ENCODE peak calls at places on chromosome 15, in ten cellular contexts. I is astrocyte of the spinal cord, M is mesothelial cell of epicardium, D is AG04450, K is astrocyte of the cerebellum, R is left ventricle myocardium inferior, Z is OCI-LY7, U is nephron progenitor cell, O is progenitor cell of endocrine pancreas, P is tibial nerve. L is an unnamed sample.

GRCh38 chr15:76060098-76060989 is 559 bp downstream of the TMEM266 start:
- DNase-seq in D (no peak), Z (no peak), P (no peak), R (no peak), K (no peak), M (no peak), I (no peak), U (no peak), O (no peak), L (no peak)

GRCh38 chr15:79432345-79433311 is 492 bp downstream of the MINAR1 start:
- DNase-seq in U (peak), M (no peak), Z (no peak), P (no peak), D (no peak), K (no peak), I (no peak), R (no peak), O (no peak), L (no peak)

GRCh38 chr15:49438970-49439631 is 16.1 kb downstream of the FGF7 start:
- DNase-seq in I (no peak), R (peak), O (no peak), D (no peak), Z (peak), M (no peak), K (no peak), U (no peak), P (no peak), L (no peak)

GRCh38 chr15:25719101-25719985 is 143.8 kb downstream of the ATP10A start:
- DNase-seq in O (no peak), K (no peak), Z (no peak), R (no peak), D (no peak), U (no peak), M (no peak), P (no peak), I (no peak), L (no peak)

GRCh38 chr15:22936577-22937472 is 43.3 kb downstream of the CYFIP1 start:
- DNase-seq in Z (peak), P (no peak), D (no peak), U (no peak), O (no peak), M (no peak), R (no peak), I (no peak), K (no peak), L (no peak)

GRCh38 chr15:101459579-101460300 is 29.8 kb downstream of the PCSK6 start:
- DNase-seq in U (no peak), K (no peak), D (no peak), O (no peak), Z (no peak), I (no peak), M (no peak), R (no peak), P (no peak), L (no peak)

GRCh38 chr15:71096676-71097075 is 18.6 kb upstream of the THSD4 start:
- DNase-seq in P (no peak), Z (no peak), R (no peak), M (no peak), U (no peak), D (no peak), I (no peak), O (no peak), K (no peak), L (no peak)

GRCh38 chr15:40285151-40285898 is 2.5 kb upstream of the ANKRD63 start:
- DNase-seq in D (no peak), M (no peak), I (peak), Z (no peak), K (no peak), O (no peak), U (no peak), P (no peak), R (no peak), L (no peak)

GRCh38 chr15:92807971-92808571 is 92.1 kb upstream of the CHD2 start:
- DNase-seq in U (no peak), R (no peak), K (no peak), M (no peak), D (no peak), P (peak), O (no peak), Z (peak), I (peak), L (no peak)

GRCh38 chr15:73767794-73768501 is 14.8 kb upstream of the INSYN1 start:
- DNase-seq in R (no peak), D (no peak), I (no peak), O (no peak), U (no peak), M (no peak), Z (no peak), P (no peak), K (no peak), L (no peak)

GRCh38 chr15:40256642-40257235 is 17.9 kb downstream of the PAK6 start:
- DNase-seq in M (no peak), R (no peak), K (no peak), D (no peak), Z (no peak), U (no peak), P (no peak), I (peak), O (no peak), L (no peak)

GRCh38 chr15:78437107-78437761 is 782 bp upstream of the IREB2 start:
- DNase-seq in I (peak), P (no peak), Z (peak), K (no peak), D (no peak), M (no peak), O (no peak), R (no peak), U (no peak), L (no peak)

GRCh38 chr15:36880226-36880912 is 220.0 kb downstream of the MEIS2 start:
- DNase-seq in M (peak), O (peak), D (no peak), K (no peak), U (peak), R (no peak), Z (no peak), P (no peak), I (no peak), L (no peak)

GRCh38 chr15:100897873-100898490 is 18.4 kb downstream of the ALDH1A3 start:
- DNase-seq in M (no peak), K (no peak), I (no peak), D (no peak), P (no peak), O (no peak), Z (no peak), R (no peak), U (no peak), L (no peak)

GRCh38 chr15:76006136-76006778 is 6.0 kb downstream of the NRG4 start:
- DNase-seq in U (no peak), I (no peak), O (no peak), D (no peak), Z (no peak), P (peak), K (peak), R (no peak), M (no peak), L (no peak)

GRCh38 chr15:100094127-100094510 is 247.7 kb downstream of the ADAMTS17 start:
- DNase-seq in Z (no peak), I (no peak), P (no peak), K (no peak), M (no peak), O (no peak), R (no peak), U (no peak), D (no peak), L (no peak)

GRCh38 chr15:93072440-93073394 is 16.3 kb downstream of the RGMA start:
- DNase-seq in K (peak), M (peak), I (peak), P (peak), R (peak), O (peak), D (no peak), U (peak), Z (no peak), L (peak)

GRCh38 chr15:95300958-95301357 is 1029.5 kb upstream of the NR2F2 start:
- DNase-seq in M (no peak), U (no peak), Z (no peak), R (no peak), O (no peak), K (no peak), I (no peak), D (no peak), P (no peak), L (no peak)

GRCh38 chr15:51907136-51907862 is 64.3 kb downstream of the LEO1 start:
- DNase-seq in R (no peak), I (peak), O (no peak), D (no peak), P (no peak), Z (no peak), K (no peak), M (no peak), U (no peak), L (no peak)
- TF ChIP-seq CTCF in R (no peak), I (no peak), O (peak), D (no peak), P (no peak), Z (peak), K (peak), M (no peak), U (no peak), L (no peak)

GRCh38 chr15:66722757-66723540 is 20.9 kb downstream of the SMAD6 start:
- DNase-seq in Z (no peak), U (no peak), O (no peak), R (no peak), D (no peak), K (no peak), M (no peak), P (no peak), I (no peak), L (no peak)
- TF ChIP-seq CTCF in Z (no peak), U (no peak), O (no peak), R (no peak), D (no peak), K (no peak), M (no peak), P (no peak), I (no peak), L (no peak)

GRCh38 chr15:62925875-62926274 is 116.7 kb upstream of the TPM1 start:
- DNase-seq in U (no peak), M (no peak), O (no peak), R (no peak), P (no peak), I (no peak), D (no peak), Z (no peak), K (no peak), L (no peak)

GRCh38 chr15:62931650-62932049 is 110.9 kb upstream of the TPM1 start:
- DNase-seq in U (no peak), M (no peak), O (no peak), R (no peak), Z (no peak), K (no peak), P (no peak), I (no peak), D (no peak), L (no peak)

GRCh38 chr15:62927196-62927595 is 115.4 kb upstream of the TPM1 start:
- DNase-seq in O (no peak), U (no peak), Z (no peak), P (no peak), R (no peak), K (no peak), M (no peak), D (no peak), I (no peak), L (no peak)

GRCh38 chr15:62928996-62929350 is 113.6 kb upstream of the TPM1 start:
- DNase-seq in Z (no peak), M (no peak), U (no peak), O (no peak), K (peak), I (peak), D (peak), P (no peak), R (no peak), L (no peak)

DNA sequence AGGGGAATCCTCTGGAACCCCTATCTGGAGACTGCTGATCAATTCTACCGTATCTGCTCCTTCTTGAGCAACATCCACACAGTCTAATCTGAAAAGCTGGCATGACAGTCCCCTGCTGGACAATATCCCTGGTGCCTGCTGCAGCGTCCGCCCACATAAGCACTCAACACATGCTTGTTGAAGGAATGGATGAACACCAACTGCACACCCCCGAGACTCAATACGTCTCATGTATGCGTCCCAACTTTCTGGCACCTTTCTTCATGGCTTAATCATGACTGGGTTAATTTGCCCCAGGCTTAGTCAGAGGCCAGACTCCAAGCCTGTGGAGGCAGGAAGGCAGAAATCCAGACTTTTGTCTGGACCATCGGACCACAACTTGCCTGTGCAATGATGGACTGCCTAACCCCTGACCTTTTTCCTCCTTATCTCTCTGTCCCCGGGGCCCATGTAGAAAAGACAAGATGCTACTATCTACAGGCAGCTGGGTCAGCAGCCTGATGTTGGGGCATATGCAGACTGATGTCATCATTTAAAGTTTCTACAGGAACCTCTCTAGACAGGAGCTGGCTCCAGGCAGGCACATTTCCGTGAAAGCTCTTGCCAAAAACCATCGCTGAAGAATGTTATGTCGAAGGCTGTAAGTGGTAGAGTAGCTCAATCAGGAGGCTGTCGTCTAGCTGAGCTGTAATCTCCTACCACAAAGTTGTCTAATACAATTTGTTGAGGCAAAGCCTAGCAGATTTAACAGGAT is 114.1 kb upstream of the TPM1 start:
- DNase-seq in M (no peak), O (no peak), U (no peak), R (no peak), Z (no peak), P (no peak), K (peak), I (peak), D (peak), L (peak)
- TF ChIP-seq CTCF in M (no peak), O (peak), U (no peak), R (peak), Z (no peak), P (no peak), K (peak), I (peak), D (peak), L (peak)

GRCh38 chr15:90530250-90531051 is 728 bp downstream of the CRTC3 start:
- DNase-seq in R (peak), U (peak), Z (peak), D (no peak), P (peak), I (peak), K (no peak), O (peak), M (peak), L (no peak)

GRCh38 chr15:90529008-90529368 is 735 bp upstream of the CRTC3 start:
- DNase-seq in O (no peak), M (no peak), Z (no peak), D (no peak), K (no peak), I (no peak), R (no peak), P (no peak), U (no peak), L (no peak)

GRCh38 chr15:90535254-90535653 is 5.5 kb downstream of the CRTC3 start:
- DNase-seq in U (no peak), R (no peak), P (no peak), K (no peak), M (no peak), O (no peak), Z (no peak), D (no peak), I (no peak), L (no peak)

GRCh38 chr15:90531147-90531546 is 1.4 kb downstream of the CRTC3 start:
- DNase-seq in I (no peak), U (no peak), Z (no peak), M (no peak), D (no peak), R (no peak), K (no peak), O (no peak), P (no peak), L (no peak)

DNA sequence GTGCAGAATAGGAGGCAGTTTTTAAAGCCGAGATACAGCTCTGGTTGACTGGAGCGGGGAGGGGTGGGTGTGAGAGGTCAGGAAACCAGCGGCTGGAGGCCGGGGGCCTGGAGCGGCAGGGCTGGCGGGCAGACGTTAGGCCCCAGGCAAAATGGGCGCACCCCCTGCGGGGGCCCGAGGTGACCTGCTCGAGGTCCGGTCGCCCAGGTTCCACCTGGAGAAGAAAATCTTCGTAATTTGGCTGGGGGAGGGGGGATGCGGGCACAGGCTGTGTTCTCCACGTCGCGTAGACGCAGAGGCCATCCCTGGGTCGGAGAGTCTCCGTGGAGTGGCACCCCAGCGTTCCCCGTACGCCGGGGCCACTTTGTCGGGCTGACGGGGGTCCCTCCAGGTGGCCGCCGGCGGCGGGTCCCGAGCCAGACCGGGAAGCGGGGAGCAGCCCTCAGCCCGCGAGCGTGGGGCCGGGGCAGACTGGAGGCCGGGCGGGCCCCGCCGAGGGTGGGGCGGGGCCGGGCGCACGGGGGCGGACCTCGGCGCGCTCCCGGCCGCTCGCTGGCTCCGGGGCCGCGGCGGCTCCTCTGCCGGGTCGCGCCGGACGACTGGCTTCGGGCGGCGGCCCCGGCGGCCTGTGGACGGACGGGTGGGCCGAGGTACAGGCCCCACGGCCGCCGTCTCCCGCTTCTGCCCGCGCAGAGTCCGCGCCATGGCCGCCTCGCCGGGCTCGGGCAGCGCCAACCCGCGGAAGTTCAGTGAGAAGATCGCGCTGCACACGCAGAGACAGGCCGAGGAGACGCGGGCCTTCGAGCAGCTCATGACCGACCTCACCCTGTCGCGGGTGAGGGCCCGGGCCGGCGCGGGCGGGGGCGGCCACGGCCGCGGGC is at the start of gene CRTC3:
- DNase-seq in M (peak), R (peak), K (no peak), U (peak), O (peak), Z (peak), P (no peak), I (peak), D (no peak), L (no peak)
- TF ChIP-seq CTCF in M (no peak), R (no peak), K (peak), U (no peak), O (no peak), Z (no peak), P (no peak), I (peak), D (no peak), L (no peak)

DNA sequence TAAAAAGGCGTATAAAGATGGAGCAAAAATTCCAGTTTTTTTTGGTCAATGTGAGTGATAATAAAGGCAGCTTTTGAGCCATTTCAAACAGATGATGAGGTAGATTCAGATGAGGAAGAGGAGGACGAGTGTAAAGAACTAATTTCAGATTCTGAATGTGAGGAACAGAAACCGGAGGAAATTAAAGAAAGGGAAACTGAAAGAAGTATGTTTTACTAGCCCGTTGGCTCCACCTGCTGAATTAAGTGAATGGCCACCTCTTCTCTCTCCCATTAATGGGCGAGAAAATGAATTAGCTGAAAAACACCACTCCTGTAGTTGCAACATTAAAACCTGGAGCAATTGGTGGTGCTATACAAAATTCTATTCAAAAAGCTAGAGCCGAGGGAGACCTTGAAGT is 55.4 kb downstream of the CYP19A1 start:
- DNase-seq in K (no peak), P (no peak), R (no peak), D (no peak), I (no peak), M (no peak), O (no peak), U (no peak), Z (peak), L (no peak)
- TF ChIP-seq CTCF in K (no peak), P (no peak), R (no peak), D (no peak), I (no peak), M (no peak), O (no peak), U (no peak), Z (peak), L (no peak)

GRCh38 chr15:68389936-68390790 is 41.8 kb downstream of the ITGA11 start:
- DNase-seq in K (no peak), D (peak), I (peak), M (no peak), U (no peak), Z (no peak), R (no peak), O (no peak), P (no peak), L (no peak)

GRCh38 chr15:68391084-68391483 is 40.9 kb downstream of the ITGA11 start:
- DNase-seq in U (no peak), P (no peak), I (no peak), R (no peak), K (no peak), Z (no peak), D (no peak), O (no peak), M (no peak), L (no peak)

GRCh38 chr15:68387288-68388143 is 44.4 kb downstream of the ITGA11 start:
- DNase-seq in R (no peak), K (no peak), U (no peak), O (no peak), M (no peak), I (no peak), D (peak), P (no peak), Z (no peak), L (no peak)

GRCh38 chr15:68386587-68387287 is 45.2 kb downstream of the ITGA11 start:
- DNase-seq in M (no peak), R (no peak), O (no peak), D (no peak), I (no peak), K (no peak), U (no peak), Z (no peak), P (no peak), L (no peak)

DNA sequence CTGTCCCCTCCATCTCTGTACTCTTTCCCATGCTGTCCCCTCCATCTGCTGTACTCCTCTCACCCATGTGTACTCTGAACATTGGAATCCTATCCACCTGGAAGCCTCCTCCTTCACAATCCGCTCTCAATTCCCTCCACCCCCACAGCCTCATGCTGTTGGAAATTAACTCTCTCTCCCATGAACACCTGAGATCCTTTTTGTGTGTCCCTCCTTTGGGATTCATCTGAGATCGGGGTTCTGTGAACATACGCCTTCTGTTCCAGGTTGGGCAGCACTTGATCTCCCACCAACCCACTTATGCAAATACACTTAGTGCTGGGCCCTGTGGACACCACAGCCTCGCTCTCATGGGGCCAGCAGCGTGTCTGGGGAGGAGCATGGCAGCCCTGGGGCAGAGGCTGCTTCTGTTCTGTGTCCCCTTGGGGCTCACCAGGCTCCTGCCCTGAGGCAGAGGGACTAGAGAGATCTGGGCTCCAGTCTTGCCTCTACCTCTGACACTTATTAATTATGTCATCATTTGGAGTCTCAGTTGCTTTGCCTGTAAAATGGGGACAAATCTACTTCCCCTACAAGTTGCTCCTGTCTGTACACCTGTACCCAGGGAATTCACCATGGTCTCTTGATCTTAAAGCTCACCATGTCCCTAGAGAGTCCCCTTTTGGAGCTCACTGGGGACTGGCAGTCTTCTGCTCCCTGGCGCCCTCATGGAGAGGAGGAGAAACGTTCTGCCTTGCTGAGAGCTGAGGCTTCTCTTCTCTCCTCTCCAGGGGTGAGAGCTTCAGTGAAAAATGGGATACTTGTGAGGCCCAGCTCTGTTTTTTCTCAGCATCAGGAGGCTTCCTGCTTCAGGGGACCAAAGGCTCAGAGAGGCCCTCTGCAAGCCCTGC is 42.7 kb downstream of the ITGA11 start:
- DNase-seq in P (no peak), K (no peak), Z (no peak), R (no peak), M (no peak), O (no peak), D (no peak), I (no peak), U (no peak), L (no peak)
- TF ChIP-seq CTCF in P (no peak), K (no peak), Z (no peak), R (no peak), M (no peak), O (no peak), D (no peak), I (peak), U (no peak), L (no peak)

L was measured in AG09319.